ENCODE peak calls at places on chromosomes 4 and X, in four cellular contexts. F, G, N and X are unnamed samples.

GRCh38 chr4:171834640-171835039 is 21.4 kb downstream of the GALNTL6 start:
- DNase-seq in F (no peak), G (no peak), N (no peak), X (no peak)

GRCh38 chrX:149881081-149881711 is at the start of gene MAGEA8:
- DNase-seq in F (no peak), G (no peak), N (no peak), X (no peak)

GRCh38 chrX:27966955-27967354 is 14.3 kb downstream of the DCAF8L1 start:
- DNase-seq in F (no peak), G (no peak), N (no peak), X (no peak)

GRCh38 chr4:110533940-110534339 is 58.0 kb downstream of the ENPEP start:
- DNase-seq in F (no peak), G (no peak), N (peak; percentile 75), X (no peak)

GRCh38 chr4:158869761-158870160 is 100.9 kb downstream of the FNIP2 start:
- DNase-seq in F (no peak), G (no peak), N (no peak), X (no peak)

GRCh38 chr4:18593297-18594002 is 571.9 kb upstream of the LCORL start:
- DNase-seq in F (no peak), G (peak; percentile 39), N (peak; percentile 5), X (peak; percentile 70)

GRCh38 chr4:4524364-4524763 is 17.5 kb downstream of the STX18 start:
- DNase-seq in F (no peak), G (no peak), N (no peak), X (no peak)

GRCh38 chrX:14832151-14832550 is 40.7 kb downstream of the FANCB start:
- DNase-seq in F (no peak), G (no peak), N (no peak), X (no peak)

GRCh38 chr4:147754037-147754445 is 22.2 kb downstream of the ARHGAP10 start:
- DNase-seq in F (no peak), G (no peak), N (no peak), X (no peak)

GRCh38 chrX:69366183-69366582 is 137.9 kb upstream of the NALF2 start:
- DNase-seq in F (no peak), G (no peak), N (no peak), X (no peak)

GRCh38 chrX:63434665-63435064 is 83.5 kb upstream of the SPIN4 start:
- DNase-seq in F (no peak), G (no peak), N (no peak), X (no peak)

GRCh38 chrX:68881911-68882310 is 53.1 kb downstream of the EFNB1 start:
- DNase-seq in F (no peak), G (no peak), N (no peak), X (no peak)

GRCh38 chr4:150960079-150960478 is 55.0 kb downstream of the LRBA start:
- DNase-seq in F (no peak), G (no peak), N (no peak), X (no peak)

GRCh38 chr4:42442601-42443000 is 45.3 kb downstream of the SHISA3 start:
- DNase-seq in F (no peak), G (no peak), N (no peak), X (no peak)

GRCh38 chrX:9530848-9531274 is 66.0 kb downstream of the TBL1X start:
- DNase-seq in F (peak; percentile 66), G (no peak), N (peak; percentile 68), X (no peak)

GRCh38 chr4:155759372-155760252 is 791 bp downstream of the GUCY1B1 start:
- DNase-seq in F (peak; percentile 65), G (peak; percentile 44), N (no peak), X (peak; percentile 73)

GRCh38 chr4:168796362-168797106 is 213.5 kb downstream of the CBR4 start:
- DNase-seq in F (no peak), G (no peak), N (no peak), X (no peak)

GRCh38 chr4:106194801-106195200 is 121.2 kb downstream of the TBCK start:
- DNase-seq in F (no peak), G (no peak), N (no peak), X (no peak)

GRCh38 chrX:112874140-112874539 is 33.5 kb upstream of the AMOT start:
- DNase-seq in F (no peak), G (no peak), N (no peak), X (no peak)

GRCh38 chr4:114606240-114606639 is 7.6 kb downstream of the UGT8 start:
- DNase-seq in F (no peak), G (no peak), N (no peak), X (no peak)

GRCh38 chr4:20393486-20394100 is 141.9 kb downstream of the SLIT2 start:
- DNase-seq in F (no peak), G (no peak), N (no peak), X (no peak)

GRCh38 chr4:3419836-3420605 is 21.7 kb upstream of the HGFAC start:
- DNase-seq in F (no peak), G (no peak), N (no peak), X (no peak)

GRCh38 chrX:104432321-104432720 is 133.7 kb upstream of the IL1RAPL2 start:
- DNase-seq in F (no peak), G (no peak), N (no peak), X (no peak)

GRCh38 chrX:129979207-129979920 is 3.1 kb upstream of the BCORL1 start:
- DNase-seq in F (no peak), G (peak; percentile 10), N (no peak), X (no peak)

GRCh38 chr4:40055379-40055872 is 1.2 kb upstream of the N4BP2 start:
- DNase-seq in F (no peak), G (no peak), N (no peak), X (no peak)

GRCh38 chrX:152024710-152025109 is 50.2 kb upstream of the GABRE start:
- DNase-seq in F (no peak), G (no peak), N (no peak), X (no peak)

GRCh38 chrX:48458711-48459110 is 11.3 kb downstream of the SLC38A5 start:
- DNase-seq in F (no peak), G (no peak), N (no peak), X (no peak)

GRCh38 chrX:39577206-39577605 is 520.6 kb downstream of the BCOR start:
- DNase-seq in F (no peak), G (no peak), N (no peak), X (no peak)

GRCh38 chr4:126843492-126844067 is 789.2 kb upstream of the INTU start:
- DNase-seq in F (no peak), G (no peak), N (no peak), X (peak; percentile 44)

GRCh38 chr4:77179512-77179911 is 22.5 kb downstream of the CCNG2 start:
- DNase-seq in F (no peak), G (no peak), N (no peak), X (no peak)

GRCh38 chrX:21745756-21746155 is 12.2 kb downstream of the SMPX start:
- DNase-seq in F (no peak), G (no peak), N (no peak), X (no peak)

GRCh38 chrX:34365482-34365881 is 233.4 kb upstream of the FAM47A start:
- DNase-seq in F (no peak), G (no peak), N (no peak), X (no peak)

GRCh38 chr4:105022811-105023667 is 123.6 kb upstream of the TET2 start:
- DNase-seq in F (peak; percentile 62), G (no peak), N (no peak), X (no peak)

GRCh38 chr4:183984561-183984960 is 79.5 kb downstream of the STOX2 start:
- DNase-seq in F (no peak), G (no peak), N (no peak), X (no peak)

GRCh38 chr4:26322349-26322748 is 1.5 kb downstream of the RBPJ start:
- DNase-seq in F (no peak), G (no peak), N (no peak), X (no peak)

GRCh38 chr4:26323807-26324206 is 3.0 kb downstream of the RBPJ start:
- DNase-seq in F (no peak), G (no peak), N (no peak), X (no peak)

GRCh38 chr4:26321326-26322276 is 787 bp downstream of the RBPJ start:
- DNase-seq in F (peak; percentile 54), G (peak; percentile 21), N (no peak), X (peak; percentile 70)

GRCh38 chr4:26326791-26327190 is 6.0 kb downstream of the RBPJ start:
- DNase-seq in F (no peak), G (no peak), N (peak; percentile 54), X (no peak)

DNA sequence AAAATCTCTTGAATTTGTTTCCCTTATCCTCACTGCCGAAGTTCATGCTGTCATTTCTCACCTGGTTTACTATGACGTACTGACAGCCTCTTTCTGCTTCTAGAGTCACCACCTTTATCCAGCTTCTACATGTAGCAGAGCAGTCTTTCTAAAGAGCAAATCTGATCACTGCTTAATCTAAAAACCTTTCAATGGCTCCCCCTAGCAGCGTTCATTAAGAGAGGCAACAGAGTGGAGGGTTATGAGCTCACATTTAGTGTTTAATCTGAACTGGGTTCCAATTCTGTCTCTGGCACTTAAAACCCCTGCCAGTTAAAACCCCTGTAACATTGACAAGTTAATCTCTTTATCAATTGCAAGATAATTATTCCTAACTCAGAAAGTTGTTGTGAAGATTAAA is 4.4 kb downstream of the RBPJ start:
- DNase-seq in F (no peak), G (no peak), N (no peak), X (no peak)
- TF ChIP-seq CTCF in F (peak; percentile 21), G (peak; percentile 38), N (peak; percentile 47), X (peak; percentile 46)

DNA sequence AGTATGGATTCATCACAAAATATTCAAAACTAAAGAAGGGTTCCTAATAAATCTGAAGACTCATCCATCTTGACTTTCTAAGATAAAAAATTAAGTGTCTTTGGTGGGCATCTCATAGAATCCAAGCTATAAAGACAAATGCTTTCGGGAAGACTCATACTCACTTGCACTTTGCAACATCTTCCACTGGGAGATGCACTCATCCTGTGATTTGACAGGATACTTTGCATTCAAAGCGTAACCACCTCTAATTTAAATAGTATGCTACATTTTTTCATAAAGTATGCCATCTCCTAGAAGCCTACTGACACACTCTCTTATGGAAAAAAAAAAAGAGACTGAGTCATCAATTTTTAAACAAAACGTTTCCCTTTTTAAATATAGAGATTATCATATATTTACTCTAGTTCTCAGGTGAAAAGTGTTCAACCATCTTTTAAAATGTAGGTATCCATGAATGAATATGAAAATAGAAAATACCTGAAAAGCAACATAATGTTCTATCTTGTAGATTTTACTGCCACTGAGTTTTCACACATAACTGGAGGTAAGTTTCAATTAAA is 119.6 kb downstream of the KLHL13 start:
- DNase-seq in F (no peak), G (no peak), N (no peak), X (no peak)
- TF ChIP-seq CTCF in F (no peak), G (no peak), N (peak; percentile 49), X (peak; percentile 46)

GRCh38 chr4:173169178-173169427 is 492 bp downstream of the GALNT7 start:
- DNase-seq in F (no peak), G (no peak), N (no peak), X (no peak)
- TF ChIP-seq CTCF in F (no peak), G (no peak), N (no peak), X (no peak)

GRCh38 chr4:140740422-140740821 is 15.8 kb downstream of the TBC1D9 start:
- DNase-seq in F (no peak), G (no peak), N (no peak), X (no peak)

GRCh38 chr4:140740906-140741670 is 15.1 kb downstream of the TBC1D9 start:
- DNase-seq in F (no peak), G (no peak), N (no peak), X (no peak)

GRCh38 chr4:140742838-140743193 is 13.4 kb downstream of the TBC1D9 start:
- DNase-seq in F (no peak), G (no peak), N (no peak), X (no peak)

GRCh38 chr4:140744421-140744820 is 11.8 kb downstream of the TBC1D9 start:
- DNase-seq in F (no peak), G (no peak), N (no peak), X (no peak)

GRCh38 chr4:140743194-140743931 is 12.8 kb downstream of the TBC1D9 start:
- DNase-seq in F (no peak), G (no peak), N (no peak), X (no peak)
- TF ChIP-seq CTCF in F (peak; percentile 20), G (peak; percentile 35), N (no peak), X (peak; percentile 38)

GRCh38 chr4:108512615-108513505 is 107.5 kb upstream of the RPL34 start:
- DNase-seq in F (no peak), G (peak; percentile 44), N (peak; percentile 16), X (peak; percentile 68)
- TF ChIP-seq CTCF in F (peak; percentile 42), G (peak; percentile 58), N (peak; percentile 50), X (peak; percentile 71)